ENCODE peak calls at places on chromosomes 7 and 10, in eight cellular contexts. I is right atrium auricular region, Q is pancreas, Z is prostate gland, O is cardiac fibroblast, K is GM06990, A is epithelial cell of esophagus, M is thoracic aorta. V is an unnamed sample.
A peak's percentile ranks its signal among the peaks of the same experiment; 100 is the strongest.

GRCh38 chr7:111531993-111532392 is 30.3 kb downstream of the IMMP2L start:
- DNase-seq in I (no peak), Q (no peak), Z (no peak), O (peak; percentile 48), K (peak; percentile 21), A (peak; percentile 27), M (no peak), V (no peak)

GRCh38 chr7:45107356-45107755 is 4.1 kb downstream of the TBRG4 start:
- DNase-seq in I (no peak), Q (no peak), Z (no peak), O (no peak), K (no peak), A (no peak), M (no peak), V (no peak)

GRCh38 chr7:67493386-67493785 is 496.8 kb downstream of the TYW1 start:
- DNase-seq in I (no peak), Q (no peak), Z (no peak), O (no peak), K (no peak), A (no peak), M (no peak), V (no peak)

GRCh38 chr7:79998343-79998742 is 136.3 kb upstream of the GNAI1 start:
- DNase-seq in I (no peak), Q (no peak), Z (no peak), O (no peak), K (no peak), A (no peak), M (no peak), V (peak; percentile 59)

GRCh38 chr10:114550756-114551290 is 107.3 kb downstream of the ABLIM1 start:
- DNase-seq in I (no peak), Q (no peak), Z (no peak), O (peak; percentile 62), K (no peak), A (peak; percentile 43), M (no peak), V (peak; percentile 56)

GRCh38 chr10:114899982-114900381 is 38.0 kb upstream of the TRUB1 start:
- DNase-seq in I (no peak), Q (no peak), Z (no peak), O (no peak), K (no peak), A (no peak), M (no peak), V (no peak)

GRCh38 chr7:106766551-106766950 is 98.5 kb upstream of the PIK3CG start:
- DNase-seq in I (no peak), Q (no peak), Z (no peak), O (no peak), K (no peak), A (no peak), M (no peak), V (peak; percentile 37)

GRCh38 chr7:30679664-30680063 is 2.6 kb downstream of the CRHR2 start:
- DNase-seq in I (no peak), Q (no peak), Z (no peak), O (no peak), K (no peak), A (no peak), M (no peak), V (no peak)

GRCh38 chr10:71630168-71630567 is 89.4 kb downstream of the C10orf105 start:
- DNase-seq in I (no peak), Q (no peak), Z (no peak), O (no peak), K (no peak), A (no peak), M (no peak), V (no peak)

GRCh38 chr7:45402480-45403218 is 171.5 kb upstream of the ADCY1 start:
- DNase-seq in I (no peak), Q (no peak), Z (no peak), O (peak; percentile 64), K (no peak), A (peak; percentile 51), M (no peak), V (peak; percentile 83)

GRCh38 chr7:34133356-34133982 is 228.1 kb downstream of the BMPER start:
- DNase-seq in I (no peak), Q (no peak), Z (peak; percentile 16), O (peak; percentile 61), K (no peak), A (peak; percentile 88), M (no peak), V (peak; percentile 50)

GRCh38 chr10:45380903-45381610 is 7.0 kb downstream of the ALOX5 start:
- DNase-seq in I (peak; percentile 69), Q (no peak), Z (no peak), O (peak; percentile 32), K (no peak), A (no peak), M (no peak), V (no peak)

GRCh38 chr7:136452948-136453347 is 415.5 kb upstream of the CHRM2 start:
- DNase-seq in I (no peak), Q (no peak), Z (no peak), O (no peak), K (no peak), A (no peak), M (no peak), V (no peak)

GRCh38 chr10:7354330-7355047 is 56.3 kb downstream of the SFMBT2 start:
- DNase-seq in I (no peak), Q (no peak), Z (peak; percentile 49), O (peak; percentile 14), K (no peak), A (peak; percentile 63), M (no peak), V (peak; percentile 56)

GRCh38 chr10:107517811-107518210 is 353.3 kb upstream of the SORCS1 start:
- DNase-seq in I (no peak), Q (no peak), Z (no peak), O (no peak), K (no peak), A (no peak), M (no peak), V (no peak)

GRCh38 chr7:25801214-25801613 is 350.8 kb upstream of the NFE2L3 start:
- DNase-seq in I (no peak), Q (no peak), Z (no peak), O (no peak), K (no peak), A (no peak), M (no peak), V (no peak)

GRCh38 chr10:92181575-92181974 is 109.3 kb downstream of the CPEB3 start:
- DNase-seq in I (no peak), Q (no peak), Z (no peak), O (peak; percentile 28), K (peak; percentile 23), A (no peak), M (no peak), V (peak; percentile 40)

GRCh38 chr7:75906991-75907667 is 7.8 kb upstream of the POR start:
- DNase-seq in I (no peak), Q (no peak), Z (no peak), O (no peak), K (no peak), A (no peak), M (no peak), V (no peak)

GRCh38 chr10:62106929-62107519 is 161.6 kb downstream of the RTKN2 start:
- DNase-seq in I (no peak), Q (no peak), Z (no peak), O (no peak), K (no peak), A (no peak), M (no peak), V (no peak)

GRCh38 chr10:52229271-52229931 is 84.7 kb upstream of the DKK1 start:
- DNase-seq in I (no peak), Q (no peak), Z (no peak), O (peak; percentile 71), K (no peak), A (peak; percentile 75), M (no peak), V (no peak)

GRCh38 chr7:68730194-68730593 is 868.1 kb upstream of the AUTS2 start:
- DNase-seq in I (no peak), Q (no peak), Z (no peak), O (no peak), K (no peak), A (no peak), M (no peak), V (no peak)

DNA sequence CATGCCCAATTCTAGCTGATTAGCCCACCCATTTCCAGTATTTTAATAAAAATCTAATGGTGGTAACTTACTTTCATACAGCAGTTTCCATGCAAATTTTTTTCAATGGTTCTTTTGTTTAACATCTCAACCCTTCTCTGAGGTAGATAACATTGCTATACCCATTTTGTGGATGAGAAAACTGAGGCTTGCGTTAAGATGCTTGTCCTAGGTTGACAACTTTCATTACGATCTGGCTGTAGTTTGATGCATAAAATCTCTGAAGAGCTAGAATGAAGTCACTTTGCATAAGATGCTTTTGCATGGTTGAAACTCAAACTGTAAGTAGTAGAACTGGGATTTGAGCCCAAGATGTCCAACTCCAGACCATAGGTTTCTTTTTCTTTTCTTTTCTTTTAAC is 309.5 kb upstream of the PODXL start:
- DNase-seq in I (no peak), Q (no peak), Z (no peak), O (no peak), K (no peak), A (no peak), M (no peak), V (no peak)
- H3K4me3 ChIP-seq in I (no peak overlapping the region), Q (no peak overlapping the region), Z (no peak overlapping the region), O (no peak overlapping the region), K (no peak overlapping the region), A (no peak overlapping the region), M (no peak overlapping the region), V (no peak overlapping the region)

DNA sequence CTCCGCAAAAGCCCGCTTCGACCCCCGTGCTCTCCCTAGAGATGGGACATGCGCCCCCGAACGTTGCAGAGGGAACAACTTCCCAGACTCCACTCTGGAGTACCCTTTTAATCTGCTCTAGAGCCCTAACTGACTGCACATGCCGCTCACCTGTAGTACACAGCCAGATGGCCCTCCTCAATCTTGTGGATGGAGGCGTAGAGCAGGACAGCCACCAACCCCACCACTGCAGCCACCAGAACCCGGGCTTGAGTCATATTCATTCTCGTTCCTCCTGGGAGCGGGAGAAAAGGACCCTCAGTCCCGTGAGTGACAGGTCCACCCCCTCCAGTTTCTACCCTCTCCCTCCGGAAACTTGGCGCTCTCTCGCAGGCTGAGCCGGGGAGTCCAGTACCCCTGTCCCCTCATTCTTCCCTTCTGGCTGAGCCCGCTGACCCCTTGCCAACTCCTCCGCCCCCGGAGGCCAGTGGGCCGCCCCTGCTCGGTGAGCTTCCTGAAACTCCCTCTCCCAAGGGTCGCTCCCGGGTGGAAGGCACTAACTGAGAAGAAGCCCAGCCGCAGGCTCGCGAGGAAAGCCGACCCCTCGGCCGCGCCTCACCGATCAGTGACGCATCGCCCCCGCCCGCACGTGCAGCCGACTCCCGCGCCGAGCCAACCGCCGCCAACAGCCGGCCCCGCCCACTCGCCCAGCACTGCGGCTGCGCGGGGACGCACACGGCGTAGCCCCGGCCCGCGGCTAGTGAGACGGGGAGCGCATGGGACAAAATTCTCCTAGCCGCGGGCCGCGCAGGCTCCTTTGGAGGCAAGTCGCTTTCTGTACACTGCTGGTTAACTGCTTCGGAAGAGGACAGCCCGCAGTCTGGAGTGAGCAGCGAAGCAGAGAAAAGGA is at the start of gene ERLIN1:
- DNase-seq in I (peak; percentile 90), Q (peak; percentile 94), Z (peak; percentile 88), O (peak; percentile 88), K (peak; percentile 95), A (peak; percentile 94), M (peak; percentile 70), V (peak; percentile 91)
- TF ChIP-seq CTCF in I (peak; percentile 17), Q (no peak), Z (no peak), O (no peak), K (no peak), A (no peak), M (no peak), V (no peak)

GRCh38 chr10:23343591-23344225 is 889 bp downstream of the C10orf67 start:
- DNase-seq in I (no peak), Q (peak; percentile 54), Z (peak; percentile 8), O (no peak), K (no peak), A (peak; percentile 65), M (no peak), V (peak; percentile 49)
- H3K4me3 ChIP-seq in I (peak overlapping the region; percentile 58), Q (peak overlapping the region; percentile 15), Z (peak overlapping the region; percentile 31), O (peak overlapping the region; percentile 56), K (peak overlapping the region; percentile 62), A (peak overlapping the region; percentile 55), M (peak overlapping the region; percentile 71), V (peak overlapping the region; percentile 65)

GRCh38 chr7:119826547-119826946 is 446.4 kb upstream of the KCND2 start:
- DNase-seq in I (no peak), Q (no peak), Z (no peak), O (no peak), K (no peak), A (no peak), M (no peak), V (no peak)
- TF ChIP-seq CTCF in I (no peak), Q (no peak), Z (no peak), O (no peak), K (no peak), A (no peak), M (no peak), V (no peak)

V was measured in fibroblast of villous mesenchyme.